ENCODE peak calls at places on chromosomes 3 and 15, in nine cellular contexts. K, E, T, Y, S, Z, H, R and P are unnamed samples.

GRCh38 chr3:133591271-133591742 is 17.8 kb downstream of the CDV3 start:
- DNase-seq in S (no peak), Y (peak; percentile 46), T (no peak), R (no peak), H (no peak), E (no peak), K (no peak), Z (no peak), P (no peak)

GRCh38 chr3:147413712-147414325 is 4.7 kb downstream of the ZIC1 start:
- DNase-seq in E (no peak), T (no peak), K (no peak), Z (no peak), S (no peak), Y (peak; percentile 71), H (no peak), R (no peak), P (no peak)

GRCh38 chr3:136984837-136985236 is 27.1 kb downstream of the IL20RB start:
- DNase-seq in Z (peak; percentile 42), T (no peak), E (no peak), S (no peak), R (no peak), K (no peak), H (no peak), Y (peak; percentile 68), P (no peak)

GRCh38 chr3:98855811-98856400 is 45.6 kb downstream of the DCBLD2 start:
- DNase-seq in S (no peak), Y (peak; percentile 94), R (no peak), T (no peak), Z (peak; percentile 88), K (no peak), H (no peak), E (no peak), P (peak; percentile 89)

GRCh38 chr3:182436547-182436946 is 356.8 kb upstream of the ATP11B start:
- DNase-seq in T (no peak), Y (no peak), E (no peak), Z (no peak), H (no peak), R (peak; percentile 96), S (no peak), K (no peak), P (no peak)

GRCh38 chr3:172454180-172454579 is 5.9 kb upstream of the GHSR start:
- DNase-seq in T (no peak), R (no peak), Z (no peak), S (no peak), E (no peak), H (no peak), Y (no peak), K (no peak), P (no peak)

GRCh38 chr15:67685008-67685599 is 140.2 kb upstream of the SKOR1 start:
- DNase-seq in E (no peak), R (peak; percentile 8), H (no peak), S (no peak), K (no peak), Z (peak; percentile 15), T (no peak), Y (peak; percentile 58), P (peak; percentile 12)

GRCh38 chr3:169041677-169042171 is 621.8 kb downstream of the MECOM start:
- DNase-seq in R (peak; percentile 7), K (no peak), S (no peak), E (no peak), H (no peak), Y (peak; percentile 84), T (no peak), Z (peak; percentile 39), P (peak; percentile 55)

GRCh38 chr3:13564751-13565560 is 16.0 kb downstream of the FBLN2 start:
- DNase-seq in E (no peak), T (no peak), H (no peak), K (no peak), Y (no peak), R (no peak), S (no peak), Z (no peak), P (no peak)